ENCODE peak calls at places on chromosomes 2 and 18, in five cellular contexts. D is fibroblast of villous mesenchyme, K is brain microvascular endothelial cell, P is neural crest cell, Q is hypothalamus. E is an unnamed sample.

GRCh38 chr2:154507186-154507585 is 191.3 kb upstream of the KCNJ3 start:
- DNase-seq in P (no peak), K (no peak), D (no peak), Q (no peak), E (no peak)

GRCh38 chr2:20424300-20425290 is 22.3 kb upstream of the RHOB start:
- DNase-seq in Q (peak), K (peak), D (peak), P (no peak), E (peak)

GRCh38 chr2:178422097-178422496 is 28.9 kb downstream of the PRKRA start:
- DNase-seq in P (no peak), K (no peak), Q (no peak), D (no peak), E (no peak)

GRCh38 chr18:78986018-78986481 is 6.4 kb downstream of the SALL3 start:
- DNase-seq in D (no peak), K (no peak), P (peak), Q (peak), E (no peak)

GRCh38 chr2:10034333-10035052 is 8.9 kb upstream of the KLF11 start:
- DNase-seq in P (no peak), D (no peak), Q (no peak), K (no peak), E (no peak)

GRCh38 chr2:176562359-176563043 is 293.3 kb downstream of the MTX2 start:
- DNase-seq in K (peak), D (peak), Q (no peak), P (no peak), E (no peak)

GRCh38 chr2:68411397-68412126 is 46.5 kb downstream of the PLEK start:
- DNase-seq in D (no peak), Q (no peak), K (no peak), P (no peak), E (no peak)

GRCh38 chr2:224638338-224638823 is 53.2 kb upstream of the CUL3 start:
- DNase-seq in K (no peak), P (no peak), Q (no peak), D (no peak), E (peak)

E was measured in CD4-positive, CD25-positive, alpha-beta regulatory T cell.